ENCODE peak calls at places on chromosomes 7 and 10, in six cellular contexts. B is AG08396; M is left lobe of liver; E is stimulated activated CD4-positive, alpha-beta T cell treated with anti-CD3 and anti-CD28 coated beads, Interleukin-15, amount 100 ng/mL, for 48 hours; V is HFFc6; L is MV-4-11. H is an unnamed sample.

GRCh38 chr7:147547252-147547897 is 1043.2 kb upstream of the C7orf33 start:
- DNase-seq in B (no peak), L (peak), M (no peak), V (no peak), E (no peak), H (peak)

GRCh38 chr7:120207037-120207436 is 65.9 kb upstream of the KCND2 start:
- DNase-seq in M (no peak), V (no peak), L (no peak), B (no peak), E (no peak), H (no peak)

GRCh38 chr10:71213761-71214440 is 1.5 kb downstream of the UNC5B start:
- DNase-seq in E (no peak), V (peak), M (peak), L (no peak), B (peak), H (peak)

GRCh38 chr7:55299273-55299967 is 65.7 kb upstream of the LANCL2 start:
- DNase-seq in L (no peak), B (no peak), M (no peak), V (no peak), E (no peak), H (no peak)

GRCh38 chr7:144830024-144830785 is 5.6 kb downstream of the TPK1 start:
- DNase-seq in E (no peak), V (no peak), M (no peak), B (no peak), L (no peak), H (no peak)

GRCh38 chr7:105524840-105525239 is 2.8 kb upstream of the PUS7 start:
- DNase-seq in E (no peak), M (no peak), B (no peak), V (no peak), L (peak), H (no peak)

GRCh38 chr10:69662901-69663300 is 32.9 kb downstream of the FAM241B start:
- DNase-seq in V (no peak), E (no peak), L (no peak), M (no peak), B (no peak), H (no peak)

GRCh38 chr10:33675235-33675634 is 340.8 kb upstream of the NRP1 start:
- DNase-seq in M (no peak), L (no peak), V (no peak), E (no peak), B (no peak), H (no peak)

GRCh38 chr7:4838626-4839334 is 23.1 kb downstream of the PAPOLB start:
- DNase-seq in E (no peak), M (no peak), V (no peak), B (no peak), L (no peak), H (no peak)

GRCh38 chr7:131626643-131627042 is 70.2 kb upstream of the PODXL start:
- DNase-seq in L (no peak), M (no peak), E (no peak), B (no peak), V (no peak), H (no peak)

GRCh38 chr10:26254616-26255015 is 38.0 kb downstream of the GAD2 start:
- DNase-seq in M (no peak), E (no peak), B (no peak), V (no peak), L (no peak), H (no peak)

GRCh38 chr7:36736827-36737211 is 12.5 kb upstream of the AOAH start:
- DNase-seq in M (no peak), L (peak), V (no peak), B (no peak), E (no peak), H (no peak)

GRCh38 chr10:31134303-31134928 is 102.8 kb upstream of the ZNF438 start:
- DNase-seq in M (no peak), B (peak), V (peak), L (peak), E (peak), H (no peak)

GRCh38 chr10:110865804-110866482 is 5.8 kb upstream of the PDCD4 start:
- DNase-seq in L (peak), E (no peak), M (no peak), V (no peak), B (no peak), H (no peak)

GRCh38 chr10:70272925-70273316 is 10.9 kb downstream of the NPFFR1 start:
- DNase-seq in B (no peak), L (peak), M (no peak), V (no peak), E (no peak), H (no peak)

GRCh38 chr7:1354661-1355567 is 104.4 kb downstream of the MICALL2 start:
- DNase-seq in B (no peak), M (no peak), V (no peak), E (no peak), L (no peak), H (no peak)

GRCh38 chr10:95504187-95504800 is 56.9 kb downstream of the SORBS1 start:
- DNase-seq in V (no peak), M (no peak), L (no peak), B (no peak), E (no peak), H (no peak)

GRCh38 chr7:117219485-117219884 is 103.4 kb downstream of the WNT2 start:
- DNase-seq in V (no peak), B (peak), E (no peak), M (no peak), L (peak), H (no peak)

H was measured in T47D.